ENCODE peak calls at places on chromosomes 6 and 20, in six cellular contexts. G is left ventricle myocardium inferior; O is CD8-positive, alpha-beta memory T cell; B is CD8-positive, alpha-beta T cell; U is cardiac muscle cell; Y is suprapubic skin. E is an unnamed sample. For H3K4me1, the result is how much of the 10 kb centered on the place peaks cover.

GRCh38 chr6:106104941-106105340 is 18.8 kb downstream of the PRDM1 start:
- DNase-seq in Y (no peak), U (no peak), G (no peak), O (no peak), B (no peak), E (no peak)

GRCh38 chr6:32954983-32955802 is 2.3 kb upstream of the HLA-DMA start:
- DNase-seq in B (no peak), U (peak), Y (no peak), G (no peak), O (peak), E (peak)

GRCh38 chr6:112802154-112802553 is 455.0 kb downstream of the RFPL4B start:
- DNase-seq in O (no peak), G (no peak), B (no peak), Y (no peak), U (no peak), E (no peak)

GRCh38 chr6:23414922-23415321 is 711.1 kb upstream of the NRSN1 start:
- DNase-seq in B (no peak), O (no peak), G (no peak), Y (no peak), U (no peak), E (no peak)

GRCh38 chr6:25157842-25158241 is 121.3 kb upstream of the CARMIL1 start:
- DNase-seq in G (no peak), B (no peak), U (no peak), Y (no peak), O (no peak), E (no peak)

GRCh38 chr6:156821707-156822106 is 44.5 kb downstream of the ARID1B start:
- DNase-seq in B (no peak), G (no peak), Y (no peak), O (no peak), U (no peak), E (peak)

GRCh38 chr6:141421378-141421777 is 711.3 kb upstream of the GJE1 start:
- DNase-seq in Y (no peak), U (no peak), B (no peak), O (no peak), G (no peak), E (no peak)

GRCh38 chr20:32506721-32507120 is 78.4 kb downstream of the NOL4L start:
- DNase-seq in O (no peak), U (no peak), G (no peak), B (no peak), Y (no peak), E (peak)

GRCh38 chr20:23564927-23565326 is 3.4 kb downstream of the CST9L start:
- DNase-seq in G (no peak), O (no peak), U (no peak), Y (no peak), B (no peak), E (peak)

GRCh38 chr6:27332692-27333641 is 20.9 kb upstream of the POM121L2 start:
- DNase-seq in B (peak), O (peak), Y (no peak), G (no peak), U (peak), E (peak)

GRCh38 chr6:108435391-108435790 is 125.3 kb upstream of the FOXO3 start:
- DNase-seq in B (no peak), U (no peak), G (no peak), Y (no peak), O (no peak), E (no peak)

GRCh38 chr6:72579865-72580264 is 42.0 kb upstream of the KCNQ5 start:
- DNase-seq in O (no peak), U (no peak), B (no peak), G (no peak), Y (no peak), E (no peak)

GRCh38 chr20:9160760-9161159 is 91.9 kb downstream of the PLCB4 start:
- DNase-seq in B (no peak), O (no peak), U (peak), G (no peak), Y (no peak), E (no peak)

DNA sequence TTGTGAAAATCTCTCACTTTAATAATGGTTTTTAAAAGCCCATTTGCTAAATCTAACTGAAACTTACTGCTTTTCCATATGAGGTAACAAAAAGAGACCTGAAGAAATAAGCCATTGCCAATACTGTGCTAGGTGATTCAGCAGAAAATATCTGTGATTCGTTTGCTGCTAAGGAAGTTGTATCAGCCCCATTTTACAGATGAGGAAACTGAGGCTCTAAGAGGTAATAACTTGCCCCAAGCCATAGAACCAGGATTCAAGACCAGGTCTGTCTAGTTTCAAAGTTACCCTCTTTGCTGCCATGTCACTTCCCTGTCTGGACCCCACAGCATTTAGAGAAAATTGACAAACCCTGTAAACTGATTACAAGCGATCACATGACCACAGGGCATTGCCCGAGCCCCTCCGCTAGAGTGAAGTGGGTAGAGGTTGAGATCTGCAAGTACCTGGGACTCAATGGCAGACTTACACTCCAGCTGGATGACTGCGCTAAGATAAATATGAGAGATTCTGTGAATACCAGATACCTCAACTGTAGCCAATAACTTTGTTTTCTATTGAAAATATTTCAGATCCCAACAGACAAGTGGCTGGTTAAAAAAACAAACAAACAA is 69.3 kb downstream of the TNFRSF21 start:
- DNase-seq in O (no peak), Y (no peak), G (no peak), U (no peak), B (no peak), E (no peak)
- H3K27ac ChIP-seq in O (no peak), Y (no peak), G (no peak), U (no peak), B (no peak), E (no peak)

DNA sequence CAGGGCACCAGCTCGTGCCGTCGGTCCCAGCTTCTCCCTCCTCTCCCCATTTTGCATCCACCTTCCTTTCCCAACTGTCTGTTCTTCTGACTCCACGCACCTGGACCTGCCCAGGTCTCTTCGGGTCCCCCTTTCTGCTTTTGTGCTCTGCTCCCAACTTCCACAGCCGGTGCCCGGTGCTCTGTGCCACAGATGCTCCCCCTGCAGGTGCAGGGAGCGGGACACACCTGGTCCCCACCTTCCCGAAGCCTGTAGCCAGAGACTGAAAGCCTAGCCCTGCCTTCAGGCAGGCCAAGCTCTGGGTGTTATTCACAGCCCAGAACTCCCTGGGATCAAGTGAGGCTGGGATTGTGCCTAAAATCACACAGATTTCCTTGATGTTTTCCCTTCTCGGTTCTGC is 24.6 kb upstream of the BMP7 start:
- DNase-seq in B (no peak), O (no peak), G (no peak), Y (no peak), U (no peak), E (peak)
- H3K4me1 ChIP-seq in B (under half), O (under half), G (under half), Y (under half), U (under half), E (under half)

DNA sequence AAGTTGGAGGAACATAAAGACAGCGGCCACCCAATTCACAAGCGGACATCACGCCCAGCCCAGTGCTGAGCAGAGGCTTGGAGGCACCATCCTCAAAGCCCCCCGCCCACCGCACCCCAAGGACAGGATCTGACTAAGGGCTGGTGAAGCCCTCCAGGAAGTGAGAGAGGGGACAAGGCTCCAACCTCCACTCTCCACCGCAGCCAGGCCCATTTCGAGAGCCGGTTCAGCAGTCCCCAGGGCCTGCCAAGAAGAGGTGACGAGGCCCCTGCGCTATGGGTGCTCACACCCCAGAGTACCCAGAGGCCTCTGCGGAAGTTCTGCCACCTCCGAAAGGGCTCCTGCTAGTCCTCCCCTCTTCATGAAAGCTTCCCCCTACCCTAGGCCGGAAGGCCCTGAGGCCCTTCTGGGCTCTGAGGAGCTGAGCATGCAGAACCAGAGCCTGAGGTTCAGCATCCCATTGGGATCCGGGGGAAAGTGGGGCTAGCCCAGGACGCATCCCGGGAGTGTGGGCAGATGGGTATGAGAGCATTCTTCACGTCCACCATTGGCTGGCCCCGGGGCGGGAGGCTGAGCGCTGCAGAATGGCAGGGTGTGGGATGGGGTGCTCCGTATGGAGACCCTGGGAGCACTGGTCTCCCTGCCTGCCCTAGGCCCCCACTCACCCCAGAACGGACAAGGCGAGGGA is 2.5 kb downstream of the GRM4 start:
- DNase-seq in G (no peak), Y (no peak), B (no peak), U (no peak), O (no peak), E (peak)
- H3K4me3 ChIP-seq in G (peak), Y (peak), B (peak), U (peak), O (peak), E (peak)

GRCh38 chr6:143877584-143878271 is 13.5 kb downstream of the ZC2HC1B start:
- DNase-seq in Y (no peak), U (no peak), O (no peak), B (no peak), G (no peak), E (no peak)
- H3K27ac ChIP-seq in Y (no peak), U (no peak), O (no peak), B (no peak), G (no peak), E (no peak)

GRCh38 chr6:15924893-15925292 is 204.0 kb upstream of the MYLIP start:
- DNase-seq in B (no peak), G (no peak), O (no peak), Y (no peak), U (no peak), E (no peak)

GRCh38 chr6:15935661-15936060 is 193.2 kb upstream of the MYLIP start:
- DNase-seq in U (no peak), O (no peak), G (no peak), B (no peak), Y (no peak), E (no peak)

GRCh38 chr6:15926256-15926655 is 202.6 kb upstream of the MYLIP start:
- DNase-seq in U (no peak), B (no peak), Y (no peak), G (no peak), O (no peak), E (no peak)

GRCh38 chr6:15927531-15928230 is 201.2 kb upstream of the MYLIP start:
- DNase-seq in O (no peak), Y (no peak), B (no peak), G (no peak), U (no peak), E (no peak)

DNA sequence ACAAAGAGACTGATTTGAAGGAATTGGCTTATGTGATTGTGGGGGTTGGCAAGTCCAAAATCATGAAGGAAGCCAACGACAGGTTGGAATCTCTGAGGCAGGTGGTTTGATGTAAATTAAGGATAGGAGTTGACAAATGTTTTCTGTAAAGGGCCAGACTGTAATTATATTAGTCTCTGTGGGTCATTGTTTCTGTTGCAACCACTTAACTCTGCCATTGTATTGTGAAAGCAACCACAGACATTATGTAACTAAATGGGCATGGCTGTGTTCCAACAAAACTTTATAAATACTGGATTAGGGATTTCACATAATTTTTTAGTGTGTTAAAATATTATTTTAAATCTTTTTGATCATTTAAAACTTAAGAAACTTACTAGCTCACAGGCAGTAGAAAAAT is 199.2 kb upstream of the MYLIP start:
- DNase-seq in U (no peak), O (no peak), G (no peak), B (no peak), Y (no peak), E (no peak)
- H3K4me1 ChIP-seq in U (under half), O (under half), G (under half), B (under half), Y (under half), E (under half)

GRCh38 chr20:46438156-46438750 is 31.8 kb upstream of the ELMO2 start:
- DNase-seq in Y (no peak), U (peak), O (peak), B (no peak), G (no peak), E (peak)

GRCh38 chr20:46433051-46433450 is 26.6 kb upstream of the ELMO2 start:
- DNase-seq in O (no peak), Y (no peak), G (no peak), B (no peak), U (no peak), E (no peak)

GRCh38 chr20:46430921-46431712 is 24.7 kb upstream of the ELMO2 start:
- DNase-seq in O (no peak), Y (no peak), G (no peak), U (no peak), B (no peak), E (no peak)

GRCh38 chr20:46435146-46435545 is 28.7 kb upstream of the ELMO2 start:
- DNase-seq in G (no peak), U (no peak), O (no peak), B (no peak), Y (no peak), E (no peak)

GRCh38 chr20:46434597-46434996 is 28.2 kb upstream of the ELMO2 start:
- DNase-seq in B (no peak), O (no peak), U (no peak), Y (no peak), G (no peak), E (no peak)
- H3K4me3 ChIP-seq in B (no peak), O (no peak), U (no peak), Y (no peak), G (no peak), E (no peak)

GRCh38 chr6:16320533-16321340 is 82.3 kb downstream of the GMPR start:
- DNase-seq in Y (no peak), U (no peak), G (no peak), O (no peak), B (no peak), E (no peak)
- H3K27ac ChIP-seq in Y (peak), U (peak), G (peak), O (peak), B (peak), E (peak)

GRCh38 chr6:130565696-130566095 is 199.9 kb downstream of the TMEM200A start:
- DNase-seq in U (no peak), O (no peak), G (no peak), Y (no peak), B (no peak), E (no peak)
- H3K4me1 ChIP-seq in U (under half), O (under half), G (under half), Y (under half), B (under half), E (under half)

GRCh38 chr6:7728855-7729590 is 3.1 kb downstream of the BMP6 start:
- DNase-seq in B (no peak), O (no peak), G (no peak), Y (no peak), U (no peak), E (peak)
- H3K4me3 ChIP-seq in B (no peak), O (no peak), G (peak), Y (peak), U (peak), E (peak)

GRCh38 chr6:110878751-110879539 is 4.4 kb downstream of the AMD1 start:
- DNase-seq in O (peak), B (no peak), Y (no peak), G (no peak), U (peak), E (peak)
- H3K27ac ChIP-seq in O (no peak), B (no peak), Y (no peak), G (peak), U (peak), E (no peak)